ENCODE peak calls at places on chromosome 11, in six cellular contexts. O, E, Z, U, M and Q are unnamed samples.
A peak's percentile ranks its signal among the peaks of the same experiment; 100 is the strongest.

GRCh38 chr11:134670247-134670646 is 258.2 kb upstream of the B3GAT1 start:
- ATAC-seq in O (no peak), E (no peak), Z (no peak), U (no peak), M (no peak), Q (no peak)

GRCh38 chr11:129590030-129590752 is 214.5 kb downstream of the BARX2 start:
- ATAC-seq in O (no peak), E (no peak), Z (no peak), U (no peak), M (no peak), Q (no peak)

GRCh38 chr11:70731670-70732492 is 333.6 kb downstream of the CTTN start:
- ATAC-seq in O (no peak), E (no peak), Z (no peak), U (no peak), M (no peak), Q (no peak)

GRCh38 chr11:87304350-87304749 is 266.6 kb downstream of the TMEM135 start:
- ATAC-seq in O (no peak), E (no peak), Z (no peak), U (no peak), M (peak; percentile 64), Q (peak; percentile 28)

GRCh38 chr11:10996678-10997077 is 138.8 kb upstream of the ZBED5 start:
- ATAC-seq in O (no peak), E (no peak), Z (no peak), U (no peak), M (no peak), Q (no peak)

GRCh38 chr11:119363874-119364590 is 17.5 kb downstream of the USP2 start:
- ATAC-seq in O (peak; percentile 86), E (peak; percentile 74), Z (peak; percentile 69), U (peak; percentile 69), M (peak; percentile 63), Q (peak; percentile 39)

GRCh38 chr11:103619480-103619879 is 417.0 kb upstream of the DDI1 start:
- ATAC-seq in O (no peak), E (no peak), Z (no peak), U (peak; percentile 55), M (no peak), Q (peak; percentile 62)

GRCh38 chr11:57276857-57277505 is 39.9 kb upstream of the APLNR start:
- ATAC-seq in O (no peak), E (no peak), Z (no peak), U (no peak), M (peak; percentile 34), Q (no peak)

GRCh38 chr11:34492806-34493414 is 20.7 kb downstream of the ELF5 start:
- ATAC-seq in O (no peak), E (no peak), Z (no peak), U (peak; percentile 67), M (no peak), Q (peak; percentile 81)

GRCh38 chr11:16394947-16395346 is 38.6 kb upstream of the SOX6 start:
- ATAC-seq in O (no peak), E (no peak), Z (no peak), U (no peak), M (no peak), Q (no peak)

GRCh38 chr11:64802370-64803162 is 448 bp downstream of the MAP4K2 start:
- ATAC-seq in O (peak; percentile 29), E (peak; percentile 59), Z (no peak), U (peak; percentile 37), M (no peak), Q (no peak)

GRCh38 chr11:36388086-36388485 is 92.0 kb downstream of the PRR5L start:
- ATAC-seq in O (no peak), E (no peak), Z (no peak), U (no peak), M (peak; percentile 25), Q (no peak)

GRCh38 chr11:10351768-10352641 is 47.1 kb downstream of the ADM start:
- ATAC-seq in O (no peak), E (no peak), Z (no peak), U (no peak), M (peak; percentile 57), Q (peak; percentile 77)

GRCh38 chr11:92384316-92384715 is 159.7 kb downstream of the FAT3 start:
- ATAC-seq in O (no peak), E (no peak), Z (no peak), U (no peak), M (no peak), Q (peak; percentile 36)

GRCh38 chr11:59206635-59207034 is 6.1 kb downstream of the MPEG1 start:
- ATAC-seq in O (no peak), E (no peak), Z (no peak), U (no peak), M (peak; percentile 42), Q (peak; percentile 88)

GRCh38 chr11:17554487-17554886 is 7.4 kb downstream of the OTOG start:
- ATAC-seq in O (no peak), E (no peak), Z (no peak), U (no peak), M (no peak), Q (peak; percentile 47)

GRCh38 chr11:113885897-113886296 is 10.5 kb upstream of the USP28 start:
- ATAC-seq in O (no peak), E (no peak), Z (no peak), U (no peak), M (no peak), Q (no peak)

GRCh38 chr11:12853652-12854296 is 155.3 kb upstream of the RASSF10 start:
- ATAC-seq in O (no peak), E (no peak), Z (no peak), U (no peak), M (peak; percentile 73), Q (no peak)

GRCh38 chr11:12765428-12765827 is 91.2 kb downstream of the TEAD1 start:
- ATAC-seq in O (no peak), E (no peak), Z (no peak), U (no peak), M (no peak), Q (no peak)

GRCh38 chr11:123247813-123248379 is 52.8 kb upstream of the CLMP start:
- ATAC-seq in O (no peak), E (no peak), Z (no peak), U (no peak), M (no peak), Q (peak; percentile 64)

GRCh38 chr11:79369094-79369493 is 71.7 kb downstream of the TENM4 start:
- ATAC-seq in O (no peak), E (no peak), Z (no peak), U (no peak), M (no peak), Q (no peak)

GRCh38 chr11:19320764-19321163 is 80.0 kb upstream of the E2F8 start:
- ATAC-seq in O (no peak), E (no peak), Z (no peak), U (no peak), M (no peak), Q (no peak)

GRCh38 chr11:15829312-15829711 is 527.0 kb downstream of the SOX6 start:
- ATAC-seq in O (no peak), E (no peak), Z (no peak), U (no peak), M (no peak), Q (no peak)

GRCh38 chr11:65555693-65556231 is 2.4 kb downstream of the LTBP3 start:
- ATAC-seq in O (no peak), E (peak; percentile 4), Z (no peak), U (no peak), M (peak; percentile 1), Q (peak; percentile 50)

GRCh38 chr11:126501641-126502040 is 146.2 kb downstream of the ST3GAL4 start:
- ATAC-seq in O (no peak), E (no peak), Z (no peak), U (no peak), M (no peak), Q (no peak)

GRCh38 chr11:29019960-29020683 is 911.9 kb downstream of the METTL15 start:
- ATAC-seq in O (no peak), E (no peak), Z (no peak), U (no peak), M (no peak), Q (peak; percentile 60)

GRCh38 chr11:30322162-30322561 is 742 bp upstream of the ARL14EP start:
- ATAC-seq in O (no peak), E (no peak), Z (no peak), U (no peak), M (no peak), Q (no peak)

GRCh38 chr11:105022998-105023397 is at the start of gene CASP5:
- ATAC-seq in O (peak; percentile 27), E (no peak), Z (no peak), U (peak; percentile 33), M (peak; percentile 60), Q (no peak)

GRCh38 chr11:14480716-14481115 is 18.9 kb downstream of the COPB1 start:
- ATAC-seq in O (no peak), E (peak; percentile 48), Z (peak; percentile 31), U (no peak), M (no peak), Q (no peak)

GRCh38 chr11:11148104-11148509 is 204.9 kb downstream of the CSNK2A3 start:
- ATAC-seq in O (no peak), E (peak; percentile 38), Z (peak; percentile 52), U (peak; percentile 61), M (peak; percentile 97), Q (peak; percentile 93)

GRCh38 chr11:83713701-83714100 is 427.5 kb upstream of the CCDC90B start:
- ATAC-seq in O (no peak), E (no peak), Z (no peak), U (no peak), M (peak; percentile 78), Q (no peak)

GRCh38 chr11:117545706-117546105 is 218.1 kb downstream of the CEP164 start:
- ATAC-seq in O (no peak), E (no peak), Z (no peak), U (no peak), M (no peak), Q (no peak)

GRCh38 chr11:121372671-121373429 is 79.3 kb upstream of the SORL1 start:
- ATAC-seq in O (peak; percentile 95), E (peak; percentile 65), Z (peak; percentile 47), U (peak; percentile 94), M (no peak), Q (no peak)

GRCh38 chr11:134004406-134005197 is 47.8 kb upstream of the IGSF9B start:
- ATAC-seq in O (no peak), E (no peak), Z (no peak), U (no peak), M (peak; percentile 54), Q (no peak)